ENCODE peak calls at places on chromosomes 4 and X, in four cellular contexts. One of them, this sample, is unnamed. For H3K36me3, the result is how much of the 10 kb centered on the place peaks cover.

GRCh38 chr4:179151770-179152169 is 1709.5 kb upstream of the AGA start:
- DNase-seq in H1: no peak
- DNase-seq in HepG2: no peak
- DNase-seq in GM12878: no peak
- DNase-seq in this sample: no peak

GRCh38 chr4:112514079-112514448 is 1.9 kb downstream of the NEUROG2 start:
- DNase-seq in H1: peak
- DNase-seq in HepG2: no peak
- DNase-seq in GM12878: no peak
- DNase-seq in this sample: no peak

GRCh38 chr4:15322016-15322415 is 105.8 kb upstream of the C1QTNF7 start:
- DNase-seq in H1: no peak
- DNase-seq in HepG2: no peak
- DNase-seq in GM12878: no peak
- DNase-seq in this sample: no peak

GRCh38 chrX:11382935-11383334 is 89.7 kb downstream of the AMELX start:
- DNase-seq in H1: no peak
- DNase-seq in HepG2: no peak
- DNase-seq in GM12878: no peak
- DNase-seq in this sample: no peak

GRCh38 chrX:85977218-85977617 is 70.1 kb downstream of the CHM start:
- DNase-seq in H1: no peak
- DNase-seq in HepG2: no peak
- DNase-seq in GM12878: peak
- DNase-seq in this sample: no peak

GRCh38 chr4:2733844-2734574 is 22.1 kb downstream of the TNIP2 start:
- DNase-seq in H1: no peak
- DNase-seq in HepG2: no peak
- DNase-seq in GM12878: no peak
- DNase-seq in this sample: no peak

GRCh38 chr4:139857021-139857420 is 191.4 kb downstream of the MGST2 start:
- DNase-seq in H1: no peak
- DNase-seq in HepG2: peak
- DNase-seq in GM12878: no peak
- DNase-seq in this sample: no peak

GRCh38 chrX:51837926-51838325 is 55.5 kb upstream of the MAGED1 start:
- DNase-seq in H1: no peak
- DNase-seq in HepG2: no peak
- DNase-seq in GM12878: no peak
- DNase-seq in this sample: no peak

GRCh38 chr4:151415978-151416377 is 7.0 kb downstream of the FHIP1A start:
- DNase-seq in H1: no peak
- DNase-seq in HepG2: no peak
- DNase-seq in GM12878: no peak
- DNase-seq in this sample: no peak

GRCh38 chr4:126756050-126756809 is 876.5 kb upstream of the INTU start:
- DNase-seq in H1: no peak
- DNase-seq in HepG2: no peak
- DNase-seq in GM12878: no peak
- DNase-seq in this sample: no peak

GRCh38 chr4:111821342-111821741 is 323.9 kb upstream of the FAM241A start:
- DNase-seq in H1: no peak
- DNase-seq in HepG2: no peak
- DNase-seq in GM12878: no peak
- DNase-seq in this sample: no peak

GRCh38 chrX:14927391-14927790 is 54.2 kb downstream of the MOSPD2 start:
- DNase-seq in H1: no peak
- DNase-seq in HepG2: no peak
- DNase-seq in GM12878: no peak
- DNase-seq in this sample: no peak

GRCh38 chr4:118968006-118968405 is 79.4 kb downstream of the SYNPO2 start:
- DNase-seq in H1: no peak
- DNase-seq in HepG2: no peak
- DNase-seq in GM12878: peak
- DNase-seq in this sample: peak

GRCh38 chrX:12497832-12498591 is 293.2 kb upstream of the PRPS2 start:
- DNase-seq in H1: peak
- DNase-seq in HepG2: no peak
- DNase-seq in GM12878: no peak
- DNase-seq in this sample: peak

GRCh38 chr4:84451546-84451945 is 47.5 kb downstream of the NKX6-1 start:
- DNase-seq in H1: no peak
- DNase-seq in HepG2: no peak
- DNase-seq in GM12878: no peak
- DNase-seq in this sample: no peak

GRCh38 chrX:28787206-28787605 is 200.0 kb downstream of the IL1RAPL1 start:
- DNase-seq in H1: no peak
- DNase-seq in HepG2: no peak
- DNase-seq in GM12878: no peak
- DNase-seq in this sample: no peak

GRCh38 chr4:76655566-76656479 is 220.8 kb downstream of the SHROOM3 start:
- DNase-seq in H1: no peak
- DNase-seq in HepG2: no peak
- DNase-seq in GM12878: no peak
- DNase-seq in this sample: no peak

GRCh38 chr4:141926414-141926813 is 290.0 kb downstream of the IL15 start:
- DNase-seq in H1: no peak
- DNase-seq in HepG2: no peak
- DNase-seq in GM12878: no peak
- DNase-seq in this sample: no peak

GRCh38 chr4:23005691-23006090 is 313.0 kb downstream of the GBA3 start:
- DNase-seq in H1: no peak
- DNase-seq in HepG2: no peak
- DNase-seq in GM12878: no peak
- DNase-seq in this sample: no peak

GRCh38 chrX:74363914-74364313 is 57.4 kb upstream of the SLC16A2 start:
- DNase-seq in H1: no peak
- DNase-seq in HepG2: no peak
- DNase-seq in GM12878: no peak
- DNase-seq in this sample: no peak

GRCh38 chr4:134747108-134747805 is 545.7 kb upstream of the PABPC4L start:
- DNase-seq in H1: no peak
- DNase-seq in HepG2: peak
- DNase-seq in GM12878: no peak
- DNase-seq in this sample: no peak

GRCh38 chr4:121199742-121200561 is 35.8 kb upstream of the TNIP3 start:
- DNase-seq in H1: no peak
- DNase-seq in HepG2: no peak
- DNase-seq in GM12878: peak
- DNase-seq in this sample: no peak

GRCh38 chrX:10104958-10105658 is 51.7 kb upstream of the CLCN4 start:
- DNase-seq in H1: no peak
- DNase-seq in HepG2: no peak
- DNase-seq in GM12878: no peak
- DNase-seq in this sample: no peak

GRCh38 chr4:121252224-121252806 is 88.2 kb upstream of the TNIP3 start:
- DNase-seq in H1: peak
- DNase-seq in HepG2: peak
- DNase-seq in GM12878: no peak
- DNase-seq in this sample: peak

GRCh38 chrX:57528670-57529255 is 63.0 kb upstream of the ZXDB start:
- DNase-seq in H1: peak
- DNase-seq in HepG2: peak
- DNase-seq in GM12878: no peak
- DNase-seq in this sample: peak

GRCh38 chr4:147830987-147831386 is 99.1 kb downstream of the ARHGAP10 start:
- DNase-seq in H1: no peak
- DNase-seq in HepG2: no peak
- DNase-seq in GM12878: no peak
- DNase-seq in this sample: no peak

GRCh38 chrX:47129879-47130358 is 14.6 kb downstream of the NDUFB11 start:
- DNase-seq in H1: no peak
- DNase-seq in HepG2: no peak
- DNase-seq in GM12878: no peak
- DNase-seq in this sample: no peak

GRCh38 chr4:25654971-25655963 is at the start of gene SLC34A2:
- DNase-seq in H1: peak
- DNase-seq in HepG2: peak
- DNase-seq in GM12878: no peak
- DNase-seq in this sample: no peak

GRCh38 chr4:33302298-33302697 is 2582.1 kb downstream of the PCDH7 start:
- DNase-seq in H1: no peak
- DNase-seq in HepG2: no peak
- DNase-seq in GM12878: no peak
- DNase-seq in this sample: no peak

GRCh38 chrX:13051529-13052172 is 7.2 kb upstream of the FAM9C start:
- DNase-seq in H1: no peak
- DNase-seq in HepG2: no peak
- DNase-seq in GM12878: peak
- DNase-seq in this sample: no peak

GRCh38 chr4:48033825-48034413 is 17.3 kb downstream of the NIPAL1 start:
- DNase-seq in H1: peak
- DNase-seq in HepG2: peak
- DNase-seq in GM12878: no peak
- DNase-seq in this sample: no peak

GRCh38 chr4:47526281-47526680 is 41.2 kb downstream of the ATP10D start:
- DNase-seq in H1: no peak
- DNase-seq in HepG2: no peak
- DNase-seq in GM12878: no peak
- DNase-seq in this sample: no peak

GRCh38 chr4:144104509-144105130 is 35.9 kb downstream of the GYPA start:
- DNase-seq in H1: no peak
- DNase-seq in HepG2: no peak
- DNase-seq in GM12878: no peak
- DNase-seq in this sample: no peak

GRCh38 chrX:132271330-132271729 is 52.1 kb upstream of the RAP2C start:
- DNase-seq in H1: no peak
- DNase-seq in HepG2: no peak
- DNase-seq in GM12878: no peak
- DNase-seq in this sample: no peak

DNA sequence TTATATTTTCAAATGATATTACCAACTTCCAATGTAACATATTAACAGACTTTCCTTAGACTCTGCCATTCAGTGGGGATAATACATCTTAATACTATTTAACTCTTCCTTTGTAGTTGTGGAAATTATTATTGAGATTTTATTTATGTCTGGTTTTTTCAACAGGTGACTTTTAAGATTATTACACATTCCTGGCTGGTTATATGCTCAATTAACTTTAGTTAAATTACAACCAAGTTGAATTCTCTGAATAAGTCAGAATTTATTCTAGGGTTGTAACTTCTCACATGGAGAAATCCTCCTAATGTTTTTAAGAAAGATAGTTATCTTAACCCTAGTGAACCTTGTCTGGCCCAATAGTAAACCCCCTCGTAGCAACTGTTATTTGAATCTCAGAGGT is 107.3 kb downstream of the SLC10A6 start:
- DNase-seq in H1: no peak
- DNase-seq in HepG2: no peak
- DNase-seq in GM12878: no peak
- DNase-seq in this sample: no peak
- TF ChIP-seq SUZ12 in H1: no peak
- TF ChIP-seq SUZ12 in HepG2: no peak
- TF ChIP-seq SUZ12 in GM12878: no peak
- TF ChIP-seq SUZ12 in this sample: no peak

DNA sequence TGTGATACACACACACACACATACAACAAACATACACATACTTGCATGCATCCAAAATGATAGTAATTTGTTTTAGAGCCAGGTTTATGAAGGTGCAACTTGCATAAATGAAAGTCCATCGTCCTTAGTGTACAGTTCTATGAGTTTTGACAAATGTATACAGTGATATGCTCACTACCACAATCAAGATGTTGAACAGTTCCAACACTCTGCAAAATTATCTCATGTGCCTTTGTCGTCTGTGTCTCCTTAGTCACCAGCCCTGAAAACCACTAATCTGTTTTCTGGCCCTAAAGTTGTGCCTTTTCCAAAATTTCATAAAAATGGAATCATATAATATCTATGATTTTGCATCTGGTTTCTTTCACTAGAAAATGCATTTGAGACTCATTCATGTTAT is 67.8 kb upstream of the ANXA3 start:
- DNase-seq in H1: no peak
- DNase-seq in HepG2: no peak
- DNase-seq in GM12878: no peak
- DNase-seq in this sample: no peak
- TF ChIP-seq ZNF274 in H1: no peak
- TF ChIP-seq ZNF274 in HepG2: no peak
- TF ChIP-seq ZNF274 in GM12878: no peak
- TF ChIP-seq ZNF274 in this sample: no peak

GRCh38 chrX:55488559-55489314 is 911 bp downstream of the USP51 start:
- DNase-seq in H1: peak
- DNase-seq in HepG2: no peak
- DNase-seq in GM12878: peak
- DNase-seq in this sample: peak

GRCh38 chrX:55488268-55488558 is 1.4 kb downstream of the USP51 start:
- DNase-seq in H1: no peak
- DNase-seq in HepG2: no peak
- DNase-seq in GM12878: no peak
- DNase-seq in this sample: no peak

GRCh38 chrX:55489315-55490009 is at the start of gene USP51:
- DNase-seq in H1: peak
- DNase-seq in HepG2: no peak
- DNase-seq in GM12878: peak
- DNase-seq in this sample: peak

GRCh38 chrX:55490974-55491373 is 1.3 kb upstream of the USP51 start:
- DNase-seq in H1: no peak
- DNase-seq in HepG2: no peak
- DNase-seq in GM12878: no peak
- DNase-seq in this sample: no peak

GRCh38 chrX:55490121-55490520 is 473 bp upstream of the USP51 start:
- DNase-seq in H1: no peak
- DNase-seq in HepG2: no peak
- DNase-seq in GM12878: no peak
- DNase-seq in this sample: no peak
- H3K36me3 ChIP-seq in H1: under half
- H3K36me3 ChIP-seq in HepG2: under half
- H3K36me3 ChIP-seq in GM12878: under half
- H3K36me3 ChIP-seq in this sample: under half

DNA sequence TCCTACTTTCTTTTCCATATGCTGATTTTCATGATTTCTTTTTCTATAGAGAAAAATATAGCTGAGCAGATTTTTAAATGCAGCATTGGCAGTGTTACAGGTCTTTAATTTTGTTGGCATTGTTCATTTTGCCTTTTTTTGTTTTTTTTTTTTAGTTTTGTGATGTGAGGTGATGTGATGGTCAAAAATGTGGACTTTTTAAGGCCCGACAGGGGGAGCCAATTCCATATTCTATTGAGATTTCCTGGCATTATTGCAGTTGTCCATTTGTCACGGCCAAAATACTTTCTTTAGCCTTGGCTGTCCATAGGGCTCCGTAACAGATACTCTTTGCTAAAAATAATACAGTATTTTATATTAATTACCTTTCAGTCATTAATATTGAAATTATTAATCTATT is 47.8 kb downstream of the SLIT2 start:
- DNase-seq in H1: no peak
- DNase-seq in HepG2: peak
- DNase-seq in GM12878: no peak
- DNase-seq in this sample: no peak
- TF ChIP-seq SUZ12 in H1: no peak
- TF ChIP-seq SUZ12 in HepG2: no peak
- TF ChIP-seq SUZ12 in GM12878: no peak
- TF ChIP-seq SUZ12 in this sample: no peak